ENCODE peak calls at places on chromosome 15, in four cellular contexts. One of them, this sample, is unnamed.

GRCh38 chr15:40964634-40965033 is 11.4 kb downstream of the CHAC1 start:
- DNase-seq in H1: no peak
- DNase-seq in K562: no peak
- DNase-seq in GM12878: no peak
- DNase-seq in this sample: no peak

GRCh38 chr15:80615783-80616391 is 79.2 kb upstream of the ABHD17C start:
- DNase-seq in K562: no peak
- DNase-seq in GM12878: no peak
- DNase-seq in H1: no peak
- DNase-seq in this sample: no peak

GRCh38 chr15:29920515-29920914 is 98.2 kb upstream of the TJP1 start:
- DNase-seq in GM12878: no peak
- DNase-seq in H1: no peak
- DNase-seq in K562: no peak
- DNase-seq in this sample: no peak

GRCh38 chr15:94582368-94582767 is 351.0 kb downstream of the MCTP2 start:
- DNase-seq in H1: peak
- DNase-seq in K562: peak
- DNase-seq in GM12878: peak
- DNase-seq in this sample: no peak

GRCh38 chr15:43370310-43370974 is 401 bp downstream of the ZSCAN29 start:
- DNase-seq in H1: no peak
- DNase-seq in K562: peak
- DNase-seq in GM12878: no peak
- DNase-seq in this sample: peak

GRCh38 chr15:56460046-56460445 is 4.9 kb downstream of the MNS1 start:
- DNase-seq in K562: no peak
- DNase-seq in GM12878: no peak
- DNase-seq in H1: no peak
- DNase-seq in this sample: no peak

GRCh38 chr15:33104276-33104675 is 90.2 kb downstream of the FMN1 start:
- DNase-seq in K562: no peak
- DNase-seq in GM12878: no peak
- DNase-seq in H1: no peak
- DNase-seq in this sample: no peak

GRCh38 chr15:48384616-48385015 is 53.4 kb downstream of the DUT start:
- DNase-seq in GM12878: no peak
- DNase-seq in H1: no peak
- DNase-seq in K562: no peak
- DNase-seq in this sample: no peak

GRCh38 chr15:66269326-66270090 is 16.0 kb upstream of the MEGF11 start:
- DNase-seq in K562: peak
- DNase-seq in H1: no peak
- DNase-seq in GM12878: no peak
- DNase-seq in this sample: no peak

GRCh38 chr15:36373549-36373948 is 205.9 kb upstream of the CDIN1 start:
- DNase-seq in K562: no peak
- DNase-seq in GM12878: no peak
- DNase-seq in H1: no peak
- DNase-seq in this sample: no peak

GRCh38 chr15:83869329-83869728 is 215.4 kb downstream of the ADAMTSL3 start:
- DNase-seq in H1: no peak
- DNase-seq in GM12878: no peak
- DNase-seq in K562: no peak
- DNase-seq in this sample: no peak

GRCh38 chr15:95629503-95630168 is 700.9 kb upstream of the NR2F2 start:
- DNase-seq in H1: no peak
- DNase-seq in GM12878: no peak
- DNase-seq in K562: peak
- DNase-seq in this sample: no peak

GRCh38 chr15:90885432-90886290 is 1.4 kb downstream of the FES start:
- DNase-seq in H1: no peak
- DNase-seq in K562: peak
- DNase-seq in GM12878: no peak
- DNase-seq in this sample: no peak

GRCh38 chr15:73637527-73637926 is 4.3 kb upstream of the NPTN start:
- DNase-seq in GM12878: no peak
- DNase-seq in K562: no peak
- DNase-seq in H1: no peak
- DNase-seq in this sample: no peak

GRCh38 chr15:28977377-28978010 is 91.7 kb downstream of the APBA2 start:
- DNase-seq in H1: peak
- DNase-seq in GM12878: no peak
- DNase-seq in K562: no peak
- DNase-seq in this sample: no peak

GRCh38 chr15:66921319-66921718 is 144.1 kb upstream of the SMAD3 start:
- DNase-seq in GM12878: no peak
- DNase-seq in H1: no peak
- DNase-seq in K562: no peak
- DNase-seq in this sample: no peak

GRCh38 chr15:31207246-31207645 is 105.7 kb upstream of the TRPM1 start:
- DNase-seq in GM12878: no peak
- DNase-seq in K562: no peak
- DNase-seq in H1: no peak
- DNase-seq in this sample: no peak

GRCh38 chr15:36724493-36724892 is 145.1 kb downstream of the CDIN1 start:
- DNase-seq in K562: no peak
- DNase-seq in H1: no peak
- DNase-seq in GM12878: no peak
- DNase-seq in this sample: no peak

GRCh38 chr15:48202068-48202467 is 4.0 kb upstream of the SLC12A1 start:
- DNase-seq in K562: no peak
- DNase-seq in H1: no peak
- DNase-seq in GM12878: no peak
- DNase-seq in this sample: no peak

GRCh38 chr15:30922469-30923311 is 19.0 kb downstream of the FAN1 start:
- DNase-seq in GM12878: no peak
- DNase-seq in K562: no peak
- DNase-seq in H1: peak
- DNase-seq in this sample: no peak

GRCh38 chr15:82709081-82709420 is 624 bp downstream of the AP3B2 start:
- DNase-seq in K562: peak
- DNase-seq in H1: no peak
- DNase-seq in GM12878: no peak
- DNase-seq in this sample: no peak

GRCh38 chr15:41079717-41080116 is 36.4 kb downstream of the INO80 start:
- DNase-seq in H1: no peak
- DNase-seq in GM12878: no peak
- DNase-seq in K562: no peak
- DNase-seq in this sample: no peak

GRCh38 chr15:69954726-69955125 is 143.0 kb downstream of the TLE3 start:
- DNase-seq in K562: no peak
- DNase-seq in GM12878: no peak
- DNase-seq in H1: no peak
- DNase-seq in this sample: no peak

GRCh38 chr15:29538110-29538509 is 268.5 kb upstream of the NSMCE3 start:
- DNase-seq in H1: no peak
- DNase-seq in K562: no peak
- DNase-seq in GM12878: no peak
- DNase-seq in this sample: no peak

GRCh38 chr15:80590772-80591355 is 104.2 kb upstream of the ABHD17C start:
- DNase-seq in GM12878: no peak
- DNase-seq in H1: no peak
- DNase-seq in K562: no peak
- DNase-seq in this sample: no peak

GRCh38 chr15:42836251-42836650 is 84.3 kb downstream of the TTBK2 start:
- DNase-seq in K562: no peak
- DNase-seq in H1: no peak
- DNase-seq in GM12878: no peak
- DNase-seq in this sample: no peak

GRCh38 chr15:96625251-96625650 is 294.8 kb downstream of the NR2F2 start:
- DNase-seq in H1: no peak
- DNase-seq in K562: no peak
- DNase-seq in GM12878: no peak
- DNase-seq in this sample: no peak

GRCh38 chr15:78969687-78970349 is 25.0 kb upstream of the CTSH start:
- DNase-seq in GM12878: no peak
- DNase-seq in K562: no peak
- DNase-seq in H1: no peak
- DNase-seq in this sample: no peak

GRCh38 chr15:96329403-96329981 is 1.0 kb upstream of the NR2F2 start:
- DNase-seq in H1: no peak
- DNase-seq in GM12878: no peak
- DNase-seq in K562: no peak
- DNase-seq in this sample: no peak

GRCh38 chr15:92910451-92910850 is 10.3 kb downstream of the CHD2 start:
- DNase-seq in H1: no peak
- DNase-seq in K562: no peak
- DNase-seq in GM12878: no peak
- DNase-seq in this sample: no peak

GRCh38 chr15:48265145-48265544 is 59.0 kb downstream of the SLC12A1 start:
- DNase-seq in GM12878: no peak
- DNase-seq in H1: no peak
- DNase-seq in K562: no peak
- DNase-seq in this sample: no peak

GRCh38 chr15:66588971-66589370 is 23.2 kb upstream of the LCTL start:
- DNase-seq in GM12878: no peak
- DNase-seq in H1: no peak
- DNase-seq in K562: no peak
- DNase-seq in this sample: no peak

DNA sequence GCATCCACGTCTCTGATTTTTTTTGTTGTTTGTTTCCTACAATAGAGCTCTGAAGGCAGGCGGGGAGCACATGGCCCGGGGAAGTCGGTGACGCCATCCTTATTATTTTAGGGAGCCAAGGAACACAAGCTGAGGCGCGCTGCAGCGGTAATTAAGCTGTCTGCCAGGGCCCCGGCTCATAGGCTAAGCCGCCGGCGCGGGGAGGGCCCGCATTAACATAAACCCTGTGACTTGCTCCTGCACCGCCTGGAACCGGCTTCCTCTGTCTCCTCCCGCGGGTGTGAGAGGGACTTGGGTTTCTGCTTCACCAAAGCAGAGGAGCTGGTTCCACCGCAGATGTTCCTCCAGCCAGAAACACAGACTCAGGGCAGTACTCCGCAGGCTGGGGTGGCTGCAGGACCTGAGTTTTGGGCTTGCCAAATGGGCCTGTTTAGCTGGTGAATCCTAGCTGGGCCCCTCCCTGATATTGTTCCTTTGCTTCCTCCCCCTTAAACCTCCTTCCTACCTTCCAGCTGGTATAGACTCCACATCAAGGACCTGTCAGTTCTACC is 25.3 kb downstream of the ANP32A start:
- DNase-seq in H1: peak
- DNase-seq in K562: no peak
- DNase-seq in GM12878: no peak
- DNase-seq in this sample: peak
- TF ChIP-seq TAF1 in H1: peak
- TF ChIP-seq TAF1 in K562: no peak
- TF ChIP-seq TAF1 in GM12878: peak
- TF ChIP-seq TAF1 in this sample: peak

GRCh38 chr15:51119120-51119519 is 24.4 kb upstream of the TNFAIP8L3 start:
- DNase-seq in K562: no peak
- DNase-seq in GM12878: no peak
- DNase-seq in H1: no peak
- DNase-seq in this sample: no peak

GRCh38 chr15:51126842-51127241 is 32.1 kb upstream of the TNFAIP8L3 start:
- DNase-seq in H1: no peak
- DNase-seq in K562: no peak
- DNase-seq in GM12878: no peak
- DNase-seq in this sample: no peak

GRCh38 chr15:51117270-51117669 is 22.6 kb upstream of the TNFAIP8L3 start:
- DNase-seq in GM12878: no peak
- DNase-seq in H1: no peak
- DNase-seq in K562: no peak
- DNase-seq in this sample: no peak

GRCh38 chr15:51121118-51121517 is 26.4 kb upstream of the TNFAIP8L3 start:
- DNase-seq in GM12878: no peak
- DNase-seq in H1: no peak
- DNase-seq in K562: peak
- DNase-seq in this sample: no peak

DNA sequence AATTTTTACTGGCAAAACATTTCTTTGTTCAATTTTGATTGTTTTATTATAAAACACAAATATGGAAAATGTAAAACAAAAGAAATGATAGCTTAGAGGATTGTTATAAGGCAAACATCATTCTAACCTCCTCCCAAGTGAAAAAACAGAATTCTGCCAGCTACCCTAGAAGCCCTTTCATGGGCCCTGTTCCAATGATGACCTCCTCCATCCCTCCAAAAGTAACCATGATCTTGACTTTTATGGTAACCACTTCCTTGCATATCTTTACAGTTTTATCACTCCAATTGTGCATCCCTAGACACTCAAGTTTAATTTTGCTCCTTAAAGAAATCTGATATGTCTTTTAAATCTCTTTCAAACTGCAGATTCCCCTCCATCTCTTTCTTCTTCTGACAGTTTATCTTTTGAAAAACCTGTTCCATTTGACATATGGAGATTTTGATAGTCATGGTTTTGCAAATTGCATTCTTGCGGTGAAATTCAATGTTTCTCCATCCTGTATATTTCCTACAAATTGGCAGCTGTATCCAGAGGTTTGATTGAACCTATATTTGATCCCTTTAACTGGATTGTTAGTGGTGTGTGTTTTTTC is 27.0 kb upstream of the TNFAIP8L3 start:
- DNase-seq in K562: no peak
- DNase-seq in H1: no peak
- DNase-seq in GM12878: no peak
- DNase-seq in this sample: no peak
- TF ChIP-seq TAF1 in K562: no peak
- TF ChIP-seq TAF1 in H1: no peak
- TF ChIP-seq TAF1 in GM12878: no peak
- TF ChIP-seq TAF1 in this sample: no peak

GRCh38 chr15:63604281-63604680 is 7.1 kb downstream of the FBXL22 start:
- DNase-seq in GM12878: no peak
- DNase-seq in H1: no peak
- DNase-seq in K562: no peak
- DNase-seq in this sample: no peak
- TF ChIP-seq TAF1 in GM12878: no peak
- TF ChIP-seq TAF1 in H1: no peak
- TF ChIP-seq TAF1 in K562: no peak
- TF ChIP-seq TAF1 in this sample: no peak

DNA sequence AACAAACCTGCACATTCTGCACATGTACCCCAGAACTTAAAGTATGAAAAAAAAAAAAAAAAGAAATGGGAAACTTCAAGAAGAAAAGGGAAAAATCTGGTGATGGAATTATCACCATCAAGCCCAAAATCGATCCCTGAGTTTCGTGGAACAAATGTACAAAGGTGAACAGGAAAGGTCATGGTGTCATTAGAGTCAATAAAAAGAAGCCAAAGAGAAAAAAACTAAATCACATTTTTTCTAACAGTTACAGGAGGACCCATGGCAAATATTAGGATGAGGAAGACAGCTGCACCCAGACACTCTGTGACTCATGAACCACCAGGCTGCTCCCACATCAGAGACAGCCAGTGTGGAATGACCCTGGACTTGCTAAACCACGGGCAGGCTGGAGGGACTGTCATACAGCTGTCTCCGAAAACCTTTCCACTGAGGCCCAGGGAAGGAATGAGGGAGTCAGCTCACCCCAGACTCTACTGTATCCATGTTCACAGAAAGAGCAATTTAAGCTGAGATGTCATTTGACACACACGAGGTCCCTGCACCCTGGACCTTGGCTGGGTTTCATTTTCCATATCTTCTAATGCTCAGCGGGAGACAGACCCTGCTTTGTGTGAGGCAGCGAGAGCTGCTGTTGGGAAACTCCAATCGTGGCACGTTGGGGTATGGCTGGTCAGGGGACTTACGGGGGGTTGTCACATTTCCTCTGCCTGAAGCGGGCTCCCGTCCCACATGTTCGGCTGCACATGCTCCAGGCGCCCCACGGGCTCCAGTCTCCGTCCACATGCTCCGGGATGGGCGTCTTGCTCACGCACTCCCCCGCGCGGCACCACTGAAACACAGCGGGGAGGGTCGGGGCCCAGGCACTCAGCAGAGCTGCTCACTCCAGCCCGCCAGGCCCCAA is 210.2 kb downstream of the ADAMTS17 start:
- DNase-seq in K562: peak
- DNase-seq in H1: no peak
- DNase-seq in GM12878: no peak
- DNase-seq in this sample: peak
- TF ChIP-seq TAF1 in K562: no peak
- TF ChIP-seq TAF1 in H1: no peak
- TF ChIP-seq TAF1 in GM12878: no peak
- TF ChIP-seq TAF1 in this sample: no peak

This sample was measured in GM12892.